ENCODE peak calls at places on chromosome 2, in six cellular contexts. One of them, this sample, is unnamed. For H3K4me1, the result is how much of the 10 kb centered on the place peaks cover.

GRCh38 chr2:52365946-52366345 is 1334.0 kb upstream of the NRXN1 start:
- DNase-seq in HCT116: no peak
- DNase-seq in lower lobe of right lung: no peak
- DNase-seq in adrenal gland: no peak
- DNase-seq in Peyer's patch: no peak
- DNase-seq in neuronal stem cell: no peak
- DNase-seq in this sample: no peak

GRCh38 chr2:196040218-196040617 is 28.4 kb downstream of the DNAH7 start:
- DNase-seq in HCT116: no peak
- DNase-seq in lower lobe of right lung: no peak
- DNase-seq in adrenal gland: no peak
- DNase-seq in Peyer's patch: no peak
- DNase-seq in neuronal stem cell: no peak
- DNase-seq in this sample: no peak

GRCh38 chr2:54212456-54212855 is 43.6 kb downstream of the TSPYL6 start:
- DNase-seq in HCT116: no peak
- DNase-seq in lower lobe of right lung: no peak
- DNase-seq in adrenal gland: peak
- DNase-seq in Peyer's patch: no peak
- DNase-seq in neuronal stem cell: no peak
- DNase-seq in this sample: peak

GRCh38 chr2:205703471-205703870 is 21.2 kb downstream of the NRP2 start:
- DNase-seq in HCT116: no peak
- DNase-seq in lower lobe of right lung: no peak
- DNase-seq in adrenal gland: no peak
- DNase-seq in Peyer's patch: no peak
- DNase-seq in neuronal stem cell: no peak
- DNase-seq in this sample: no peak

GRCh38 chr2:234979204-234980167 is 27.7 kb downstream of the SH3BP4 start:
- DNase-seq in HCT116: no peak
- DNase-seq in lower lobe of right lung: no peak
- DNase-seq in adrenal gland: no peak
- DNase-seq in Peyer's patch: no peak
- DNase-seq in neuronal stem cell: no peak
- DNase-seq in this sample: peak

GRCh38 chr2:231188506-231189170 is 9.8 kb upstream of the ARMC9 start:
- DNase-seq in HCT116: no peak
- DNase-seq in lower lobe of right lung: no peak
- DNase-seq in adrenal gland: peak
- DNase-seq in Peyer's patch: no peak
- DNase-seq in neuronal stem cell: no peak
- DNase-seq in this sample: no peak

GRCh38 chr2:42025151-42025582 is 22.7 kb upstream of the PKDCC start:
- DNase-seq in HCT116: no peak
- DNase-seq in lower lobe of right lung: no peak
- DNase-seq in adrenal gland: peak
- DNase-seq in Peyer's patch: no peak
- DNase-seq in neuronal stem cell: no peak
- DNase-seq in this sample: peak

GRCh38 chr2:85769236-85769986 is 15.6 kb downstream of the ATOH8 start:
- DNase-seq in HCT116: no peak
- DNase-seq in lower lobe of right lung: no peak
- DNase-seq in adrenal gland: no peak
- DNase-seq in Peyer's patch: no peak
- DNase-seq in neuronal stem cell: no peak
- DNase-seq in this sample: peak

GRCh38 chr2:204738721-204739120 is 193.4 kb downstream of the PARD3B start:
- DNase-seq in HCT116: no peak
- DNase-seq in lower lobe of right lung: no peak
- DNase-seq in adrenal gland: no peak
- DNase-seq in Peyer's patch: no peak
- DNase-seq in neuronal stem cell: no peak
- DNase-seq in this sample: no peak

GRCh38 chr2:128384956-128385355 is 66.3 kb upstream of the HS6ST1 start:
- DNase-seq in HCT116: no peak
- DNase-seq in lower lobe of right lung: peak
- DNase-seq in adrenal gland: no peak
- DNase-seq in Peyer's patch: no peak
- DNase-seq in neuronal stem cell: no peak
- DNase-seq in this sample: no peak

GRCh38 chr2:27202829-27203228 is 9.0 kb upstream of the ATRAID start:
- DNase-seq in HCT116: no peak
- DNase-seq in lower lobe of right lung: no peak
- DNase-seq in adrenal gland: no peak
- DNase-seq in Peyer's patch: no peak
- DNase-seq in neuronal stem cell: no peak
- DNase-seq in this sample: no peak

GRCh38 chr2:214591359-214591758 is 180.5 kb downstream of the VWC2L start:
- DNase-seq in HCT116: no peak
- DNase-seq in lower lobe of right lung: no peak
- DNase-seq in adrenal gland: no peak
- DNase-seq in Peyer's patch: no peak
- DNase-seq in neuronal stem cell: no peak
- DNase-seq in this sample: no peak

GRCh38 chr2:218959761-218960195 is 312 bp downstream of the CDK5R2 start:
- DNase-seq in HCT116: no peak
- DNase-seq in lower lobe of right lung: no peak
- DNase-seq in adrenal gland: no peak
- DNase-seq in Peyer's patch: no peak
- DNase-seq in neuronal stem cell: no peak
- DNase-seq in this sample: no peak

GRCh38 chr2:106124126-106124756 is 69.9 kb downstream of the UXS1 start:
- DNase-seq in HCT116: no peak
- DNase-seq in lower lobe of right lung: no peak
- DNase-seq in adrenal gland: no peak
- DNase-seq in Peyer's patch: no peak
- DNase-seq in neuronal stem cell: no peak
- DNase-seq in this sample: no peak

GRCh38 chr2:33047939-33048338 is 101.2 kb downstream of the LTBP1 start:
- DNase-seq in HCT116: no peak
- DNase-seq in lower lobe of right lung: no peak
- DNase-seq in adrenal gland: no peak
- DNase-seq in Peyer's patch: no peak
- DNase-seq in neuronal stem cell: no peak
- DNase-seq in this sample: no peak

GRCh38 chr2:234091432-234091879 is 41.0 kb downstream of the SPP2 start:
- DNase-seq in HCT116: no peak
- DNase-seq in lower lobe of right lung: no peak
- DNase-seq in adrenal gland: peak
- DNase-seq in Peyer's patch: no peak
- DNase-seq in neuronal stem cell: no peak
- DNase-seq in this sample: no peak

GRCh38 chr2:8451273-8451672 is 230.6 kb upstream of the ID2 start:
- DNase-seq in HCT116: no peak
- DNase-seq in lower lobe of right lung: no peak
- DNase-seq in adrenal gland: peak
- DNase-seq in Peyer's patch: no peak
- DNase-seq in neuronal stem cell: no peak
- DNase-seq in this sample: no peak

GRCh38 chr2:75260946-75261345 is 61.6 kb upstream of the TACR1 start:
- DNase-seq in HCT116: no peak
- DNase-seq in lower lobe of right lung: no peak
- DNase-seq in adrenal gland: no peak
- DNase-seq in Peyer's patch: no peak
- DNase-seq in neuronal stem cell: no peak
- DNase-seq in this sample: no peak

GRCh38 chr2:101818531-101819451 is 121.3 kb downstream of the MAP4K4 start:
- DNase-seq in HCT116: no peak
- DNase-seq in lower lobe of right lung: no peak
- DNase-seq in adrenal gland: no peak
- DNase-seq in Peyer's patch: no peak
- DNase-seq in neuronal stem cell: no peak
- DNase-seq in this sample: peak

GRCh38 chr2:101820519-101820918 is 123.0 kb downstream of the MAP4K4 start:
- DNase-seq in HCT116: no peak
- DNase-seq in lower lobe of right lung: no peak
- DNase-seq in adrenal gland: no peak
- DNase-seq in Peyer's patch: no peak
- DNase-seq in neuronal stem cell: no peak
- DNase-seq in this sample: peak

GRCh38 chr2:101823347-101823791 is 125.9 kb downstream of the MAP4K4 start:
- DNase-seq in HCT116: peak
- DNase-seq in lower lobe of right lung: no peak
- DNase-seq in adrenal gland: peak
- DNase-seq in Peyer's patch: peak
- DNase-seq in neuronal stem cell: peak
- DNase-seq in this sample: peak

GRCh38 chr2:101821828-101822458 is 124.4 kb downstream of the MAP4K4 start:
- DNase-seq in HCT116: no peak
- DNase-seq in lower lobe of right lung: no peak
- DNase-seq in adrenal gland: no peak
- DNase-seq in Peyer's patch: no peak
- DNase-seq in neuronal stem cell: no peak
- DNase-seq in this sample: peak

DNA sequence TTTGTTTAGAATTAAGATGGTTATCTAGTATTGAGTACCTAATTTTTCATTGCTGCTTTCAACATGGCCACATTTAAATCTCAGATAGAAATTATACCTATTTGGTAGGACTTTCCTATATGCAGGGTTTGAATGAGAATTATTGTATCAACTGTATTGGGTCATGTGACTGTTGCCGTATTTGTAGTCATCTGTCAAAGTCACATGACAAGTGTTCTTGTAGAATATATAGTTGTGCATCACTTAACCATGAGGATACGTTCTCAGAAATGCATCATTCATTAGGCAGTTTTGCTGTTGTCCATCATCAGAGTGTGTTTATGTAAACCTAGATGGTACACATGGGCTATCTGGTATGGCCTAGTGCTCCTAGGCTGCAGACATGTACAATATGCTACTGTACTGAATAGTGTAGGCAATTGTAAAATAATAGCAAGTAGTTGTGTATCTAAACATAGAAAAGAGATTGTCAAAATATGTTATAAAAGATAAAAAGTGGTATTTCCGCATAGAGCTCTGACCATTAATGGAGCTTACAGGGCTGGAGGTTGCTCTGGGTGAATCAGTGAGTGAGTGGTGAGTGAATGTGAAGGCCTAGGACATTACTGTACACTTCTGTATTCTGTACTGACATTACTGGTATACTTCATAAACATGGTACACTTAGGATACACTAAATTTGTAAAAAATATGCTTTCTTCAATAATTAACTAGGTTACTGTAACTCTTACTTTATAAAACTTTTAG is 123.7 kb downstream of the MAP4K4 start:
- DNase-seq in HCT116: no peak
- DNase-seq in lower lobe of right lung: no peak
- DNase-seq in adrenal gland: no peak
- DNase-seq in Peyer's patch: no peak
- DNase-seq in neuronal stem cell: no peak
- DNase-seq in this sample: no peak
- H3K4me1 ChIP-seq in HCT116: under half
- H3K4me1 ChIP-seq in lower lobe of right lung: under half
- H3K4me1 ChIP-seq in adrenal gland: under half
- H3K4me1 ChIP-seq in Peyer's patch: under half
- H3K4me1 ChIP-seq in neuronal stem cell: under half
- H3K4me1 ChIP-seq in this sample: half or more

GRCh38 chr2:69643602-69644505 is at the start of gene AAK1:
- DNase-seq in HCT116: peak
- DNase-seq in lower lobe of right lung: peak
- DNase-seq in adrenal gland: peak
- DNase-seq in Peyer's patch: peak
- DNase-seq in neuronal stem cell: peak
- DNase-seq in this sample: peak

GRCh38 chr2:69644506-69644979 is 1.0 kb upstream of the AAK1 start:
- DNase-seq in HCT116: no peak
- DNase-seq in lower lobe of right lung: no peak
- DNase-seq in adrenal gland: no peak
- DNase-seq in Peyer's patch: no peak
- DNase-seq in neuronal stem cell: no peak
- DNase-seq in this sample: no peak

GRCh38 chr2:69639246-69639645 is 4.3 kb downstream of the AAK1 start:
- DNase-seq in HCT116: no peak
- DNase-seq in lower lobe of right lung: no peak
- DNase-seq in adrenal gland: no peak
- DNase-seq in Peyer's patch: no peak
- DNase-seq in neuronal stem cell: no peak
- DNase-seq in this sample: no peak

GRCh38 chr2:69642709-69643601 is 584 bp downstream of the AAK1 start:
- DNase-seq in HCT116: no peak
- DNase-seq in lower lobe of right lung: peak
- DNase-seq in adrenal gland: peak
- DNase-seq in Peyer's patch: peak
- DNase-seq in neuronal stem cell: peak
- DNase-seq in this sample: peak

GRCh38 chr2:69641887-69642708 is 1.4 kb downstream of the AAK1 start:
- DNase-seq in HCT116: no peak
- DNase-seq in lower lobe of right lung: no peak
- DNase-seq in adrenal gland: no peak
- DNase-seq in Peyer's patch: no peak
- DNase-seq in neuronal stem cell: no peak
- DNase-seq in this sample: peak
- H3K4me3 ChIP-seq in HCT116: peak
- H3K4me3 ChIP-seq in lower lobe of right lung: peak
- H3K4me3 ChIP-seq in adrenal gland: peak
- H3K4me3 ChIP-seq in Peyer's patch: peak
- H3K4me3 ChIP-seq in neuronal stem cell: peak
- H3K4me3 ChIP-seq in this sample: peak

DNA sequence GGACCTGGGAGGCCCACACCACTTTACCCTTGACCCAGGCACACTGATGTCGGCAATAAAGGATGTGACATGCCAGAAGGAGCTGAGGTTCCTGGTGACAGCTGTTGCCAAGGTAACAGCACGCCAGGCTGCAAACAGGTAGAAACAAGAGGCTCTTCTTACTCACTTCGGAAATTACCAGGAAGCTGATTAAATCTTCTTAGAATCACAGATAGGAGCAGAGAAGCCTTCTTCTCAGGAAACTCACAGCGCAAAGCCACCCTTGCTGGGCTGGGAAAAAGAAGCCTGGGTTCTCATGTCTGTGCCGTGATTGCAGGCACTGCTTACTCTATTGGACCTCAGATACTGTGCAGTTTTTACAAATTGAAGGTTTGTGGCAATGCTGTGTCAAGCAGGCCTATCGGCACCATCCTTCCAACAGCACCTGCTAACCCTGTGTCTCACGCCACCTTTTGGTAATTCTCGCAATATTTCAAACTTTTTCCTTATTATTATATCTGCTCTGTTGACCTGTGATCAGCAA is 61.0 kb upstream of the TAF1B start:
- DNase-seq in HCT116: no peak
- DNase-seq in lower lobe of right lung: peak
- DNase-seq in adrenal gland: no peak
- DNase-seq in Peyer's patch: peak
- DNase-seq in neuronal stem cell: no peak
- DNase-seq in this sample: no peak
- H3K27ac ChIP-seq in HCT116: no peak
- H3K27ac ChIP-seq in lower lobe of right lung: no peak
- H3K27ac ChIP-seq in adrenal gland: no peak
- H3K27ac ChIP-seq in Peyer's patch: peak
- H3K27ac ChIP-seq in neuronal stem cell: no peak
- H3K27ac ChIP-seq in this sample: no peak

DNA sequence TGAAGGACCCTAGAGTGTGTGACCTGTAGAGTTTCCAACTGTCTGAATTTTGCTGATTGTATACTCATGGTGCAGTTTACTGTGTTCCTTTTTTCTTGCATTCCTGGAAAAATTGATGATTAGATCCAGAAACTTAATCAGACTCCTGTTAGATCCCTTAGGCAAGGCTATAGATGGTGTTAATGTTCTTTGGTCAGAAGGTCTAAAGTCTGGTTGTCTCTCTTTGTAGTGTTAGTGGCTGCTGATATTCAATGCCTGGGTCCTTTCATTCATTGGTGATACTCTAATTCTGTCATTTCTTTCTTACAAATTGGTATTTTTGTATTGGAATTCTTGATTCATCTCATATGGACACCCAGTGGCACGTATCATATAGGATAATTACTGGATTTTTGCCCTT is 6.3 kb downstream of the CCNT2 start:
- DNase-seq in HCT116: no peak
- DNase-seq in lower lobe of right lung: no peak
- DNase-seq in adrenal gland: no peak
- DNase-seq in Peyer's patch: no peak
- DNase-seq in neuronal stem cell: no peak
- DNase-seq in this sample: no peak
- H3K4me1 ChIP-seq in HCT116: under half
- H3K4me1 ChIP-seq in lower lobe of right lung: half or more
- H3K4me1 ChIP-seq in adrenal gland: under half
- H3K4me1 ChIP-seq in Peyer's patch: under half
- H3K4me1 ChIP-seq in neuronal stem cell: under half
- H3K4me1 ChIP-seq in this sample: under half